ENCODE peak calls at places on chromosome 16, in five cellular contexts. U, Z, F, Y and R are unnamed samples. For H3K4me1, the result is how much of the 10 kb centered on the place peaks cover.

GRCh38 chr16:35102780-35103403 is 1643.5 kb downstream of the TP53TG3F start:
- DNase-seq in Y (peak), F (peak), Z (no peak), U (peak), R (peak)

GRCh38 chr16:15781650-15782049 is 75.2 kb downstream of the MYH11 start:
- DNase-seq in U (no peak), Y (no peak), Z (no peak), F (no peak), R (no peak)

GRCh38 chr16:70482624-70483023 is 28.2 kb downstream of the FCSK start:
- DNase-seq in Z (no peak), F (no peak), U (no peak), Y (no peak), R (no peak)

GRCh38 chr16:79618712-79619050 is 18.1 kb upstream of the MAF start:
- DNase-seq in Z (no peak), Y (no peak), U (no peak), F (no peak), R (no peak)

GRCh38 chr16:7137560-7138330 is 194.9 kb upstream of the RBFOX1 start:
- DNase-seq in Z (no peak), U (peak), Y (peak), F (no peak), R (no peak)

GRCh38 chr16:30351586-30352419 is 3.3 kb downstream of the CD2BP2 start:
- DNase-seq in Z (no peak), F (no peak), Y (no peak), U (peak), R (no peak)

GRCh38 chr16:81707411-81708321 is 71.4 kb upstream of the PLCG2 start:
- DNase-seq in F (no peak), U (peak), Z (no peak), Y (no peak), R (no peak)

GRCh38 chr16:12544477-12545291 is 259.0 kb downstream of the CPPED1 start:
- DNase-seq in F (no peak), Z (no peak), U (no peak), Y (peak), R (no peak)

GRCh38 chr16:11265124-11265523 is 4.0 kb downstream of the TNP2 start:
- DNase-seq in U (no peak), Y (no peak), Z (no peak), F (no peak), R (no peak)

GRCh38 chr16:68086860-68087268 is 1.7 kb downstream of the NFATC3 start:
- DNase-seq in U (no peak), Y (no peak), F (peak), Z (no peak), R (no peak)

GRCh38 chr16:50696575-50697420 is 3.4 kb downstream of the NOD2 start:
- DNase-seq in Z (peak), Y (peak), U (peak), F (peak), R (no peak)

GRCh38 chr16:21301168-21301894 is 23.2 kb upstream of the CRYM start:
- DNase-seq in Z (peak), F (peak), Y (peak), U (peak), R (peak)

GRCh38 chr16:50884066-50884860 is 142.4 kb downstream of the CYLD start:
- DNase-seq in Y (peak), F (peak), U (peak), Z (no peak), R (peak)

GRCh38 chr16:66516808-66517585 is 32.9 kb downstream of the TK2 start:
- DNase-seq in Y (peak), F (peak), Z (peak), U (peak), R (no peak)

GRCh38 chr16:66517586-66518263 is 32.2 kb downstream of the TK2 start:
- DNase-seq in Z (no peak), Y (no peak), F (no peak), U (peak), R (no peak)

GRCh38 chr16:66516172-66516807 is 33.6 kb downstream of the TK2 start:
- DNase-seq in U (no peak), F (no peak), Z (no peak), Y (no peak), R (no peak)

GRCh38 chr16:66512589-66513404 is 37.1 kb downstream of the TK2 start:
- DNase-seq in Z (no peak), Y (peak), F (no peak), U (peak), R (no peak)

DNA sequence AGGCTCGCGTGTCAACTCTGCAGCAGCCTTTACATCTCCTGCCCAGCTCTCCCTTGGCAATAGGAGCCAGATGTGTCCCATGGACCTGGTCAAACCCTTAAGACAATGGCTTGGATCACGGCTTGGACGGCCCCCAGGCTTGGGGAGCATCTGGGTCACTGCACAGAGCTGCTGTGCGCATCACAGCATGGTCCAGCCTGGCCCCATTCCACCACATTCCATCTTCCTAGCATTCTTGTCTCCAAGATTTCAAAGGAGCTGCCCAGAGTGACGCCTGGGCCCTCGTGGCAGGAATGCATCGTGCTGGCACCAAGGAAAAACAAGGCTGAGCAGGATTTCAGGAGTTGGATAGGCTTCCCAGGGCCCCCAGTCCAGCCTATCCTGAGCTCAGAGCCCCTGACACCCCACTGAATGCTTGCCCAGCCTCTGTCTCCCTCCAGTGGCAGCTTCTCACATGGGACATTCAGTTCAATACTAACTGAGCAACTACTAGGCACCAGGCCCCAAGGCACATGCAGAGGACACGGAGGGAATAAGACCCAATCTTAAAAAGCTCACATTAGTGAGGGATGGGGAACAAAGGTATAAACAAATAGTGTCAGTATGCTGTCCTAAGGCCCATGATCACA is 34.3 kb downstream of the TK2 start:
- DNase-seq in F (peak), Z (no peak), Y (no peak), U (peak), R (peak)
- H3K4me1 ChIP-seq in F (under half), Z (under half), Y (half or more), U (half or more), R (under half)

GRCh38 chr16:83508295-83508694 is 299.5 kb upstream of the HSBP1 start:
- DNase-seq in U (no peak), Z (no peak), Y (no peak), F (no peak), R (no peak)

GRCh38 chr16:83515395-83515794 is 292.4 kb upstream of the HSBP1 start:
- DNase-seq in Y (no peak), Z (no peak), F (no peak), U (no peak), R (no peak)

GRCh38 chr16:83517398-83517797 is 290.4 kb upstream of the HSBP1 start:
- DNase-seq in F (no peak), Z (no peak), Y (no peak), U (no peak), R (peak)

GRCh38 chr16:83510906-83511305 is 296.9 kb upstream of the HSBP1 start:
- DNase-seq in Y (no peak), F (no peak), Z (no peak), U (no peak), R (no peak)

DNA sequence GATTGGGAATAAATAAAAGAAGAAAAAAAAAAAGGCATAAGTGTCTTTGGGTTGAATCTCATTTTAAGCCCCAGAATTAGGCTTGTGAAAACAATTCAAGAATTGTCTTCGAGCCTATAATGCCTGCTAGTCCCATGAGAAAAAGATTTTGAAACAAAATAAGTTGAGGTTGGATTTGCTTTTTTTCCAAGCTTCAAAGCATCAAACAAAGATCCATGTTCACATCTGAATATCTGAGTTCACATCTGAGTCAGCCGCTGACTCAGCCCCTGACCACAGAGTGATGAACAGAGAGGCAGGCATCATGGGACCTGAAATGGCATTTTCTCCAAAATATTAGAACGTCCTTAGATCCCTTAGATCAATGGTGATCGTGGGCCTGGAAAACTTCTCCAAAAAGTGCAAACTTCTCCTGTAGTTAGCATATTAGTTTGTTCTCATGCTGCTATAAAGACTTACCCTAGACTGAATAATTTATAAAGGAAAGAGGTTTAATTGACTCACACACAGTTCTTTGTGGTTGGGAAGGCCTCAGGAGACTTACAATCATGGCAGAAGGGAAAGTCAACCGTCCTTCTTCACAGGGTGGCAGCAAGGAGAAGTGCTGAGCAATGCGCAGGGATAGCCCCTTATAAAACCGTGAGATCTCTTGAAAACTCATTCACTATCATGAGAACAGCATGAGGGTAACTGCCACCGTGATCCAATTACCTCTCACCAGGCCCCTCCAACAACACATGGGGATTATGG is 294.6 kb upstream of the HSBP1 start:
- DNase-seq in Z (no peak), U (no peak), Y (no peak), F (no peak), R (no peak)
- TF ChIP-seq JUNB in Z (no peak), U (no peak), Y (no peak), F (no peak), R (no peak)

GRCh38 chr16:19029980-19030379 is 37.4 kb upstream of the COQ7 start:
- DNase-seq in Z (no peak), Y (no peak), F (no peak), U (no peak), R (no peak)
- H3K27ac ChIP-seq in Z (no peak), Y (no peak), F (no peak), U (no peak), R (no peak)

GRCh38 chr16:89564476-89565255 is 4.2 kb downstream of the RPL13 start:
- DNase-seq in U (no peak), Y (peak), Z (no peak), F (peak), R (peak)

GRCh38 chr16:89562939-89563338 is 2.5 kb downstream of the RPL13 start:
- DNase-seq in Z (no peak), U (no peak), F (no peak), Y (no peak), R (no peak)

GRCh38 chr16:89565256-89565505 is 4.7 kb downstream of the RPL13 start:
- DNase-seq in U (peak), F (peak), Y (no peak), Z (no peak), R (peak)

GRCh38 chr16:89562027-89562599 is 1.6 kb downstream of the RPL13 start:
- DNase-seq in U (peak), Z (no peak), F (peak), Y (no peak), R (no peak)

GRCh38 chr16:89563639-89564392 is 3.3 kb downstream of the RPL13 start:
- DNase-seq in U (no peak), Z (no peak), Y (no peak), F (no peak), R (no peak)
- H3K4me1 ChIP-seq in U (under half), Z (under half), Y (half or more), F (half or more), R (under half)

DNA sequence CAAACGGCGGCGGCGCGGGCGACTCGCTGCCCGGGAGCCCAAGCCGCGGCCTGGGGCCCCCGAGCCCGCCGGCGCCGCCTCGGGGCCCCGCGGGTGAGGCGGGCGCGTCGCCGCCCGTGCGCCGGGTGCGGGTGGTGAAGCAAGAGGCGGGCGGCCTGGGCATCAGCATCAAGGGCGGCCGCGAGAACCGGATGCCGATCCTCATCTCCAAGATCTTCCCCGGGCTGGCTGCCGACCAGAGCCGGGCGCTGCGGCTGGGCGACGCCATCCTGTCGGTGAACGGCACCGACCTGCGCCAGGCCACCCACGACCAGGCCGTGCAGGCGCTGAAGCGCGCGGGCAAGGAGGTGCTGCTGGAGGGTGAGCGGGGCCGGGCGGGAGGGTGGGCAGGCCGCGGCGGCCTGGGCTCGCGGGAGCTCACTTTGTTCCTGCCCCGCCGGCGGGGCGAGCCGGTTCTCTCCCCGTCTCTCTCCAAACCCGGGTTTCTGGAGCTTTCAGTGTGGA is 475 bp downstream of the SNTB2 start:
- DNase-seq in Y (no peak), F (peak), U (peak), Z (no peak), R (peak)
- TF ChIP-seq JUNB in Y (no peak), F (no peak), U (no peak), Z (no peak), R (no peak)